ENCODE peak calls at places on chromosomes 6 and 20, in eight cellular contexts. One of them, this sample, is unnamed.

GRCh38 chr6:137172734-137173431 is 561 bp downstream of the IL22RA2 start:
- DNase-seq in stomach: no peak
- DNase-seq in body of pancreas: no peak
- DNase-seq in thyroid gland: no peak
- DNase-seq in heart left ventricle: no peak
- DNase-seq in HCT116: no peak
- DNase-seq in ovary: no peak
- DNase-seq in IMR-90: no peak
- DNase-seq in this sample: no peak

GRCh38 chr20:46099491-46100287 is 9.9 kb upstream of the NCOA5 start:
- DNase-seq in stomach: no peak
- DNase-seq in body of pancreas: no peak
- DNase-seq in thyroid gland: peak; percentile 52
- DNase-seq in heart left ventricle: no peak
- DNase-seq in HCT116: no peak
- DNase-seq in ovary: no peak
- DNase-seq in IMR-90: no peak
- DNase-seq in this sample: no peak

GRCh38 chr6:69233195-69233524 is 563.6 kb downstream of the LMBRD1 start:
- DNase-seq in stomach: no peak
- DNase-seq in body of pancreas: no peak
- DNase-seq in thyroid gland: no peak
- DNase-seq in heart left ventricle: no peak
- DNase-seq in HCT116: no peak
- DNase-seq in ovary: no peak
- DNase-seq in IMR-90: no peak
- DNase-seq in this sample: no peak

GRCh38 chr6:121590438-121590837 is 155.0 kb downstream of the GJA1 start:
- DNase-seq in stomach: no peak
- DNase-seq in body of pancreas: no peak
- DNase-seq in thyroid gland: no peak
- DNase-seq in heart left ventricle: no peak
- DNase-seq in HCT116: no peak
- DNase-seq in ovary: no peak
- DNase-seq in IMR-90: peak; percentile 72
- DNase-seq in this sample: no peak

GRCh38 chr6:7140631-7141366 is 33.0 kb downstream of the RREB1 start:
- DNase-seq in stomach: peak; percentile 90
- DNase-seq in body of pancreas: peak; percentile 90
- DNase-seq in thyroid gland: peak; percentile 87
- DNase-seq in heart left ventricle: peak; percentile 94
- DNase-seq in HCT116: peak; percentile 36
- DNase-seq in ovary: peak; percentile 89
- DNase-seq in IMR-90: peak; percentile 66
- DNase-seq in this sample: peak; percentile 87

GRCh38 chr6:148723484-148723883 is 23.3 kb upstream of the UST start:
- DNase-seq in stomach: no peak
- DNase-seq in body of pancreas: no peak
- DNase-seq in thyroid gland: no peak
- DNase-seq in heart left ventricle: no peak
- DNase-seq in HCT116: no peak
- DNase-seq in ovary: no peak
- DNase-seq in IMR-90: peak; percentile 96
- DNase-seq in this sample: no peak

GRCh38 chr6:131980791-131981623 is 29.8 kb upstream of the CCN2 start:
- DNase-seq in stomach: no peak
- DNase-seq in body of pancreas: no peak
- DNase-seq in thyroid gland: no peak
- DNase-seq in heart left ventricle: no peak
- DNase-seq in HCT116: no peak
- DNase-seq in ovary: no peak
- DNase-seq in IMR-90: no peak
- DNase-seq in this sample: no peak

GRCh38 chr6:40789143-40789764 is 202.1 kb upstream of the LRFN2 start:
- DNase-seq in stomach: no peak
- DNase-seq in body of pancreas: no peak
- DNase-seq in thyroid gland: no peak
- DNase-seq in heart left ventricle: no peak
- DNase-seq in HCT116: no peak
- DNase-seq in ovary: no peak
- DNase-seq in IMR-90: no peak
- DNase-seq in this sample: no peak

GRCh38 chr6:116500969-116501433 is 10.4 kb upstream of the CALHM5 start:
- DNase-seq in stomach: no peak
- DNase-seq in body of pancreas: no peak
- DNase-seq in thyroid gland: no peak
- DNase-seq in heart left ventricle: no peak
- DNase-seq in HCT116: no peak
- DNase-seq in ovary: no peak
- DNase-seq in IMR-90: peak; percentile 36
- DNase-seq in this sample: no peak

DNA sequence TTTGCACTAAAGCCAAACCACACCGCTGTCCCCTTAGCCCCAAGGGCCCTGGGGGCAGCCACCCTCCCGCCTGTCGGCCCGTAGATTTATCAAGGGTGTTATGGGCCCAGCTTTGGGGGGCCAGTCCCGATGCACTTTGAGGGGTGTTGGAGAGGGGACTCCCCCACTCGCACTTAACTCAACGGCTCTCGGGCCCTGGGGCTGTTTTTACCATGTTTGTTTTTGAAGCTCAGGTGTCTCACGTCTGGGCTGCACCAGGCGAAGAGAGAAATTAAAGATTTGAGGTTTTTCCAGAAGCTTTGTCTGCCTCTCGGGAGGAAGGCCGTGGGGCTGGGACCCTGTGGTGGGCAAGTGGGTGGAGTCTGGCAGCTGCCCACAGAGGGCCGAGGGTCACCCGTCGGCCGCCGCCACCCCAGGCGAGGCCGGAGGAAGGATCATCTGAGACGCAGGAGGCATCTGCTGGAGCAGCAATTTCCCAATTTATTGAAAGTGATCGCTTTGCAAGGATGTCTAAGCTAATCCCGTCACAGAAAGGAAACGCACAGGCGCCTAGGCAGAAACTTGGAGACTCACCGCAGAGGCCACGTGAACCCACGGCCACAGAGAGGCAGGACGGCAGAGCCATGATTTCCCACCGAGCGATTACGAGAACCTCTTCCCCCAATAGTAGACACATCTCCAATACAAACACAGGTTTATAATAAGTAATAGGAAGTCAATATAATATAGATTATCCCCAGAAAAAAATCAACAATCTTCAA is 3.8 kb downstream of the SLC2A4RG start:
- DNase-seq in stomach: no peak
- DNase-seq in body of pancreas: no peak
- DNase-seq in thyroid gland: no peak
- DNase-seq in heart left ventricle: peak; percentile 56
- DNase-seq in HCT116: no peak
- DNase-seq in ovary: peak; percentile 24
- DNase-seq in IMR-90: no peak
- DNase-seq in this sample: no peak
- TF ChIP-seq POLR2A in stomach: no peak
- TF ChIP-seq POLR2A in body of pancreas: no peak
- TF ChIP-seq POLR2A in thyroid gland: no peak
- TF ChIP-seq POLR2A in heart left ventricle: no peak
- TF ChIP-seq POLR2A in HCT116: no peak
- TF ChIP-seq POLR2A in ovary: no peak
- TF ChIP-seq POLR2A in IMR-90: no peak
- TF ChIP-seq POLR2A in this sample: no peak

GRCh38 chr6:5261545-5262109 is 314 bp downstream of the FARS2 start:
- DNase-seq in stomach: no peak
- DNase-seq in body of pancreas: no peak
- DNase-seq in thyroid gland: no peak
- DNase-seq in heart left ventricle: no peak
- DNase-seq in HCT116: no peak
- DNase-seq in ovary: no peak
- DNase-seq in IMR-90: no peak
- DNase-seq in this sample: no peak
- TF ChIP-seq POLR2A in stomach: no peak
- TF ChIP-seq POLR2A in body of pancreas: no peak
- TF ChIP-seq POLR2A in thyroid gland: no peak
- TF ChIP-seq POLR2A in heart left ventricle: no peak
- TF ChIP-seq POLR2A in HCT116: no peak
- TF ChIP-seq POLR2A in ovary: no peak
- TF ChIP-seq POLR2A in IMR-90: no peak
- TF ChIP-seq POLR2A in this sample: no peak

DNA sequence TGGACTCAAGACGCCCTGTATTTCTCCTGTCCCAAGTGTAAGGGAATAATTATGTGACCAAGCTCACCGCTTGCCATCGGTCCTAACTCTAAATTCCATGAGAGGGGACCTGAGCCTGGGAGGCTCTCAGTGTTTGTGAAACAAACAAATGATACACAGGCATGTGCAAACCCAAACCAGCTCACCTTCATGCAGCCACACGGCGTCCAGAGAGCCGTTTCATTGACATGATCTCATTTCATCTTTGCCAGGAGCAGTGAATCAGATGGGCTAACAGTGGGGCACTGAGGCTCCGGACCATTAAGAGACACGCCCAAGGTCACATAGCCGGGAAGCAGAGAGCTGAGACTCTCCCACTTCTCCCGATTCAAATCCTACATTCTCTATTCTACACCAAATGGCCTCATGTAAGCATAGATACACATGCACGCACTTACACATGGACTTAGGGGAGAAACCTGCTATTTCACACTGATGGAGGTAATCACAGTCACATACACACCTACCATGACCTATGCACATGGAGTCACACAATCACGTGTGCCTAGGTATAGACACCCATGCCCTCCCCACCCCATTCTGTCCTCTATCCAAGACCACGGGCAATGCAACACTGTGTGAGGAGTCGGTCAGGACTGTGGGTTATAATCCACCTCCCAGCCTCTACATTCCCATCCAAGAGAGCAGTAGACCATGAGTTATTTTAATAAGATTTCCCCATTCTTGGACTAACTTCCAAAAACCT is 1.1 kb downstream of the BNIP5 start:
- DNase-seq in stomach: no peak
- DNase-seq in body of pancreas: no peak
- DNase-seq in thyroid gland: no peak
- DNase-seq in heart left ventricle: no peak
- DNase-seq in HCT116: no peak
- DNase-seq in ovary: no peak
- DNase-seq in IMR-90: no peak
- DNase-seq in this sample: no peak
- TF ChIP-seq POLR2A in stomach: no peak
- TF ChIP-seq POLR2A in body of pancreas: no peak
- TF ChIP-seq POLR2A in thyroid gland: no peak
- TF ChIP-seq POLR2A in heart left ventricle: no peak
- TF ChIP-seq POLR2A in HCT116: no peak
- TF ChIP-seq POLR2A in ovary: no peak
- TF ChIP-seq POLR2A in IMR-90: no peak
- TF ChIP-seq POLR2A in this sample: no peak

DNA sequence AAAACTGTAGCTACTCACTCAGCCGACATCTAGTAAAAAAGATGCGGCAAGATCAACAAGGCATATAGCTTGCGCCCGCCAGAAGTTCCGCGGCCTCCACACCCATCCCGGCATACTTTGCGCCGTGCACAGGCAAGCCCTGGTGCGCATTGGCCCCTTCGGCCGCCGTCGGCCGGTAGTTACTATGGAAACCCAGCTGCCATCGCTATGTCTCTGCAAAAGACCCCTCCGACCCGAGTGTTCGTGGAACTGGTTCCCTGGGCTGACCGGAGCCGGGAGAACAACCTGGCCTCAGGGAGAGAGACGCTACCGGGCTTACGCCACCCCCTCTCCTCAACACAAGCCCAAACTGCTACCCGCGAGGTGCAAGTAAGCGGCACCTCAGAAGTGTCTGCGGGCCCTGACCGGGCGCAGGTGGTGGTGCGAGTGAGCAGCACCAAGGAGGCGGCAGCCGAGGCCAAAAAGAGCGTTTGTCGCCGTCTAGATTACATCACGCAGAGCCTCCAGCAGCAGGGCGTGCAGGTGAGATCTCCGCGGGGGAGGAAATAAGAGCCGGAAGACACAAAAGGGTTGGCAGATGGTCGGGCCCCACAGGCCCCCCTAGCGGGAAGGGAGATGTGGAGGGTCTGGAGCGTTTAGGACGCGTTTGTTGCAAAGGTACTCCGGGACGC is at the start of gene IRAK1BP1:
- DNase-seq in stomach: peak; percentile 82
- DNase-seq in body of pancreas: peak; percentile 88
- DNase-seq in thyroid gland: peak; percentile 87
- DNase-seq in heart left ventricle: peak; percentile 89
- DNase-seq in HCT116: peak; percentile 69
- DNase-seq in ovary: peak; percentile 75
- DNase-seq in IMR-90: peak; percentile 75
- DNase-seq in this sample: peak; percentile 50
- TF ChIP-seq POLR2A in stomach: no peak
- TF ChIP-seq POLR2A in body of pancreas: no peak
- TF ChIP-seq POLR2A in thyroid gland: no peak
- TF ChIP-seq POLR2A in heart left ventricle: no peak
- TF ChIP-seq POLR2A in HCT116: peak; percentile 83
- TF ChIP-seq POLR2A in ovary: no peak
- TF ChIP-seq POLR2A in IMR-90: no peak
- TF ChIP-seq POLR2A in this sample: peak; percentile 36

GRCh38 chr6:156905801-156906200 is 128.6 kb downstream of the ARID1B start:
- DNase-seq in stomach: no peak
- DNase-seq in body of pancreas: no peak
- DNase-seq in thyroid gland: no peak
- DNase-seq in heart left ventricle: no peak
- DNase-seq in HCT116: no peak
- DNase-seq in ovary: no peak
- DNase-seq in IMR-90: no peak
- DNase-seq in this sample: no peak

GRCh38 chr6:156910011-156910334 is 132.8 kb downstream of the ARID1B start:
- DNase-seq in stomach: no peak
- DNase-seq in body of pancreas: no peak
- DNase-seq in thyroid gland: no peak
- DNase-seq in heart left ventricle: no peak
- DNase-seq in HCT116: no peak
- DNase-seq in ovary: no peak
- DNase-seq in IMR-90: no peak
- DNase-seq in this sample: no peak

GRCh38 chr6:156909212-156910010 is 132.2 kb downstream of the ARID1B start:
- DNase-seq in stomach: no peak
- DNase-seq in body of pancreas: no peak
- DNase-seq in thyroid gland: no peak
- DNase-seq in heart left ventricle: no peak
- DNase-seq in HCT116: no peak
- DNase-seq in ovary: no peak
- DNase-seq in IMR-90: no peak
- DNase-seq in this sample: no peak

GRCh38 chr6:156904176-156904967 is 127.2 kb downstream of the ARID1B start:
- DNase-seq in stomach: no peak
- DNase-seq in body of pancreas: no peak
- DNase-seq in thyroid gland: no peak
- DNase-seq in heart left ventricle: no peak
- DNase-seq in HCT116: no peak
- DNase-seq in ovary: no peak
- DNase-seq in IMR-90: no peak
- DNase-seq in this sample: no peak

DNA sequence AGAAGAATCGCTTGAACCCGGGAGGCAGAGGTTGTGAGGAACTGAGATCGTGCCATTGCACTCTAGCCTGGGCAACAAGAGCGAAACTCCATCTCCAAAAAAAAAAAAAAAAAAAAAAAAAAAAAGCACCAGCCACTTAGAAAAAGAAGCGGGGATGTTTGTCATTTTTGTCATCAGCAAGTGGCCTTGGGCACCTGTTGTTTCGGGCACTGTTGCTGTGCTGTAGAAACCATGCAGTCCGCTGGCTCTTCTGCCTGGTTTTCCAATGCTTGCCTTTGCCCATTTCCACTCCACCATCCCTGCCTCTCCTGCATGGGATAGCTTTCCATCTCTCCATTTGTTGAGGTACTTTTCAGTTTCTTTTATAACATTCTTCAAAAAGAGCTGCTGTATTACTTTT is 129.3 kb downstream of the ARID1B start:
- DNase-seq in stomach: no peak
- DNase-seq in body of pancreas: no peak
- DNase-seq in thyroid gland: no peak
- DNase-seq in heart left ventricle: no peak
- DNase-seq in HCT116: no peak
- DNase-seq in ovary: no peak
- DNase-seq in IMR-90: no peak
- DNase-seq in this sample: no peak
- TF ChIP-seq POLR2A in stomach: no peak
- TF ChIP-seq POLR2A in body of pancreas: no peak
- TF ChIP-seq POLR2A in thyroid gland: no peak
- TF ChIP-seq POLR2A in heart left ventricle: no peak
- TF ChIP-seq POLR2A in HCT116: no peak
- TF ChIP-seq POLR2A in ovary: no peak
- TF ChIP-seq POLR2A in IMR-90: no peak
- TF ChIP-seq POLR2A in this sample: no peak